ENCODE peak calls at places on chromosomes 13 and 19, in six cellular contexts. H, Y, E, J, V and X are unnamed samples.

GRCh38 chr13:97627566-97627965 is 193.6 kb downstream of the RAP2A start:
- DNase-seq in Y (peak; percentile 36), J (no peak), H (peak; percentile 27), E (no peak), V (peak; percentile 93), X (no peak)

GRCh38 chr13:99434258-99434788 is 66.9 kb upstream of the TM9SF2 start:
- DNase-seq in V (no peak), H (no peak), J (no peak), E (no peak), Y (no peak), X (no peak)

GRCh38 chr19:40603071-40603718 is 2.0 kb downstream of the LTBP4 start:
- DNase-seq in J (no peak), Y (no peak), E (no peak), V (peak; percentile 70), H (no peak), X (no peak)

GRCh38 chr19:1377965-1378785 is 5.5 kb upstream of the NDUFS7 start:
- DNase-seq in E (no peak), H (no peak), Y (no peak), J (no peak), V (no peak), X (no peak)

GRCh38 chr13:98315466-98315865 is 138.4 kb upstream of the RNF113B start:
- DNase-seq in E (peak; percentile 7), V (peak; percentile 55), H (no peak), Y (no peak), J (no peak), X (no peak)

GRCh38 chr19:15379996-15380647 is 535 bp upstream of the AKAP8 start:
- DNase-seq in V (peak; percentile 51), E (no peak), J (no peak), Y (no peak), H (peak; percentile 69), X (no peak)

GRCh38 chr19:43697295-43697694 is 18.6 kb upstream of the IRGC start:
- DNase-seq in E (no peak), Y (no peak), J (no peak), V (no peak), H (no peak), X (no peak)

GRCh38 chr13:67134322-67135129 is 95.6 kb downstream of the PCDH9 start:
- DNase-seq in J (no peak), Y (no peak), E (no peak), V (peak; percentile 30), H (no peak), X (no peak)